ENCODE peak calls at places on chromosome 22, in four cellular contexts. B is CD8-positive, alpha-beta memory T cell; V is OCI-LY7; W is heart right ventricle. Z is an unnamed sample.

GRCh38 chr22:40759294-40759840 is 59.8 kb downstream of the SLC25A17 start:
- DNase-seq in B (no peak), V (no peak), W (no peak), Z (no peak)

GRCh38 chr22:24107668-24108067 is 73.6 kb upstream of the SUSD2 start:
- DNase-seq in B (no peak), V (no peak), W (peak; percentile 83), Z (peak; percentile 3)

GRCh38 chr22:20724676-20725454 is 49.0 kb upstream of the SERPIND1 start:
- DNase-seq in B (no peak), V (no peak), W (no peak), Z (no peak)

GRCh38 chr22:20298803-20299735 is 20.8 kb downstream of the DGCR6L start:
- DNase-seq in B (peak; percentile 87), V (peak; percentile 78), W (peak; percentile 86), Z (peak; percentile 92)

GRCh38 chr22:40668611-40669390 is 10.5 kb upstream of the MCHR1 start:
- DNase-seq in B (no peak), V (no peak), W (no peak), Z (no peak)

GRCh38 chr22:40029189-40029890 is 34.6 kb downstream of the FAM83F start:
- DNase-seq in B (no peak), V (no peak), W (no peak), Z (no peak)

GRCh38 chr22:20799449-20799848 is 25.5 kb downstream of the SERPIND1 start:
- DNase-seq in B (no peak), V (no peak), W (no peak), Z (no peak)

GRCh38 chr22:41815716-41816115 is 15.2 kb downstream of the CCDC134 start:
- DNase-seq in B (no peak), V (no peak), W (no peak), Z (no peak)

GRCh38 chr22:21568207-21569075 is 927 bp downstream of the UBE2L3 start:
- DNase-seq in B (no peak), V (peak; percentile 65), W (no peak), Z (no peak)

GRCh38 chr22:20437253-20438065 is at the start of gene SCARF2:
- DNase-seq in B (no peak), V (no peak), W (peak; percentile 72), Z (no peak)

GRCh38 chr22:24500251-24500820 is 5.2 kb downstream of the UPB1 start:
- DNase-seq in B (no peak), V (no peak), W (no peak), Z (no peak)

GRCh38 chr22:37020192-37020479 is 594 bp downstream of the MPST start:
- DNase-seq in B (no peak), V (peak; percentile 36), W (no peak), Z (no peak)

GRCh38 chr22:32836286-32836859 is 34.9 kb downstream of the TIMP3 start:
- DNase-seq in B (no peak), V (peak; percentile 23), W (no peak), Z (peak; percentile 6)

GRCh38 chr22:40922484-40923303 is 28.5 kb upstream of the RBX1 start:
- DNase-seq in B (peak; percentile 61), V (peak; percentile 74), W (no peak), Z (peak; percentile 69)

GRCh38 chr22:36423461-36424404 is 36.0 kb upstream of the MYH9 start:
- DNase-seq in B (no peak), V (no peak), W (no peak), Z (no peak)

GRCh38 chr22:27719033-27719341 is 82.6 kb downstream of the MN1 start:
- DNase-seq in B (no peak), V (no peak), W (no peak), Z (no peak)

GRCh38 chr22:27718186-27719032 is 83.1 kb downstream of the MN1 start:
- DNase-seq in B (no peak), V (no peak), W (peak; percentile 66), Z (no peak)

GRCh38 chr22:27719535-27720227 is 81.9 kb downstream of the MN1 start:
- DNase-seq in B (no peak), V (peak; percentile 8), W (no peak), Z (no peak)

GRCh38 chr22:27723150-27723549 is 78.4 kb downstream of the MN1 start:
- DNase-seq in B (no peak), V (no peak), W (no peak), Z (no peak)

GRCh38 chr22:27720860-27721259 is 80.7 kb downstream of the MN1 start:
- DNase-seq in B (no peak), V (no peak), W (no peak), Z (no peak)
- H3K27ac ChIP-seq in B (no peak overlapping the region), V (no peak overlapping the region), W (no peak overlapping the region), Z (no peak overlapping the region)

GRCh38 chr22:44406581-44407403 is 91.2 kb downstream of the RTL6 start:
- DNase-seq in B (no peak), V (no peak), W (no peak), Z (no peak)

GRCh38 chr22:44405661-44406060 is 92.4 kb downstream of the RTL6 start:
- DNase-seq in B (no peak), V (no peak), W (no peak), Z (no peak)

GRCh38 chr22:44409211-44409648 is 88.8 kb downstream of the RTL6 start:
- DNase-seq in B (no peak), V (no peak), W (no peak), Z (no peak)

GRCh38 chr22:44408227-44409192 is 89.5 kb downstream of the RTL6 start:
- DNase-seq in B (no peak), V (no peak), W (no peak), Z (no peak)

GRCh38 chr22:44407404-44408226 is 90.4 kb downstream of the RTL6 start:
- DNase-seq in B (no peak), V (no peak), W (no peak), Z (no peak)
- H3K36me3 ChIP-seq in B (no peaks in the 10 kb centered on the region), V (no peaks in the 10 kb centered on the region), W (no peaks in the 10 kb centered on the region), Z (no peaks in the 10 kb centered on the region)

GRCh38 chr22:38272373-38273134 is at the start of gene TMEM184B:
- DNase-seq in B (peak; percentile 85), V (peak; percentile 83), W (peak; percentile 84), Z (peak; percentile 90)
- H3K4me1 ChIP-seq in B (peaks cover 31% of the 10 kb centered on the region), V (peaks cover 75% of the 10 kb centered on the region), W (peaks cover 39% of the 10 kb centered on the region), Z (peaks cover 29% of the 10 kb centered on the region)

DNA sequence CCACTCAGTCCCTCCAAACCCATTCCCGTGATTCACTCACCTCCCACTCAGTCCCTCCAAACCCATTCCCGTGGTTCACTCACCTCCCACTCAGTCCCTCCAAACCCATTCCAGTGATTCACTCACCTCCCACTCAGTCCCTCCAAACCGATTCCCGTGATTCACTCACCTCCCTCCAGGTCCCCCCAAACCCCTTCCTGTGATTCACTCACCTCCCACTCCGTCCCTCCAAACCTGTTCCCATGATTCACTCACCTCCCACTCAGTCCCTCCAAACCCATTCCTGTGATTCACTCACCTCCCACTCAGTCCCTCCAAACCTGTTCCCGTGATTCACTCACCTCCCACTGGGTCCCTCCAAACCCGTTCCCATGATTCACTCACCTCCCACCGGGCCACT is 639.6 kb downstream of the BRD1 start:
- DNase-seq in B (no peak), V (no peak), W (no peak), Z (no peak)
- H3K27ac ChIP-seq in B (no peak overlapping the region), V (no peak overlapping the region), W (no peak overlapping the region), Z (no peak overlapping the region)

DNA sequence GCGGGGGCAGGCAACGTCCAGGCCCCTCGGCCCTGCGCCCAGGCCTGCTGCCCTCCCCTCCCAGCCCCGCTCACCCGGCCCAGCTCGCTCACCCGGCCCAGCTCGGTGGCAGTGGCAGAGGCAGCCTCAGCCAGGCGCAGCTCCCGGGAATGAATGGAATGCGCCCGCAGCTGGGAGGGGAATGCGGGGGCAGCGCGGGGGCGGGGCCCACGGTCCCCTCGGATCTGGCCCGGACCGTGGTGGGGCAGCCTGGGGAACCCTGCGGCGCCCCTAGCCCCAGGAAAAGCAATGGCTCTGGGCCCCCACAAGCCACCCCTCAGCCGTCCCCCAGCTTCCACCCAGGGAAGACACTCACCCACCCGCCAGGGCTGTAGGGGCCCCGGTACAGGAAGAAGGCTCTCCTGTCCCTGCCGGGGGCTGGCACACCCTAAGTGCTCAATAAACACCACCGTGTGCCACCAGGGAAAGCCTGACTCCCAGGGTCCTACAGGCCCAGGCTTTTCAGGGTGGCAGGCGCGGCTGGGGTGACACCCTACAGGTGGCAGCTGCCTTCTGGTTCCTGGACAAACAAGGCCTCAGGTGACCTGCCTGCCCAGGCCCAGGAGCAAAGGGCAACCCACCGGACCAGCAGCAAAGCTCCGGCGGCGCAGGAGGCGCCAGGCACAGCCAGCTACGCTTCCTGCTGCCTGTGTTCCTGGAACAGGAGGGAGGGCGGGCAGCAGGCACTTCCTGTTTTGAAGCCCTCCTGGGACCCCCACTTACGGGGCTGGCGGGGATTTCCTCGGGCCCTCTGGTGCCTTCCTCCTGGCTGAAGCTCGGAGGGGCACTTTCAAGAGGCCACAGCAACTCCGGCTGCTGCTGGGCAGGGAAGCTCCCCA is 13.8 kb downstream of the PLXNB2 start:
- DNase-seq in B (peak; percentile 30), V (peak; percentile 65), W (peak; percentile 71), Z (no peak)
- H3K36me3 ChIP-seq in B (no peaks in the 10 kb centered on the region), V (no peaks in the 10 kb centered on the region), W (peaks cover 24% of the 10 kb centered on the region), Z (no peaks in the 10 kb centered on the region)

DNA sequence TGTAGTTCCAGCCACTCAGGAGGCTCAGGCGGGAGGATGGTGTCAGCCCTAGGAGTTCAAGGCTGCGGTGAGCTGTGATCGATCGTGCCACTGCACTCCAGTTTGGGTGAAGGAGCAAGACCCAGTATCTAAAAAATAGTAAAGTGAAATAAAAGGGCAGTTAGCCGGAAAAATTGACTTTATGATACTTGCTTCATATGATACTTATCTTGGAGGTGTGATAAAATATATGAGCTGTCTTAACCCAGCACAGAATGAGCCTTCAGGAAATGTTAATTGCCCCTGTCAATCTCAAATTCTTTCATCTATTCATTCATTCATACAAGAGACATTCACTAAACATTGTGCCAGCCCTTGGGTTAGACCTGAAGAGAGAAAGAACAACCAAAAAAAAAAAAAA is 454.4 kb downstream of the MIAT start:
- DNase-seq in B (no peak), V (no peak), W (no peak), Z (no peak)
- H3K4me1 ChIP-seq in B (no peaks in the 10 kb centered on the region), V (no peaks in the 10 kb centered on the region), W (peaks cover 13% of the 10 kb centered on the region), Z (no peaks in the 10 kb centered on the region)

GRCh38 chr22:31289335-31289734 is 3.0 kb downstream of the PIK3IP1 start:
- DNase-seq in B (no peak), V (peak; percentile 42), W (no peak), Z (no peak)

GRCh38 chr22:31291403-31291715 is 929 bp downstream of the PIK3IP1 start:
- DNase-seq in B (peak; percentile 47), V (no peak), W (no peak), Z (no peak)

GRCh38 chr22:31291716-31292644 is at the start of gene PIK3IP1:
- DNase-seq in B (peak; percentile 90), V (peak; percentile 94), W (peak; percentile 83), Z (peak; percentile 89)

GRCh38 chr22:31288496-31289235 is 3.6 kb downstream of the PIK3IP1 start:
- DNase-seq in B (no peak), V (peak; percentile 59), W (no peak), Z (no peak)

GRCh38 chr22:31290494-31291402 is 1.5 kb downstream of the PIK3IP1 start:
- DNase-seq in B (peak; percentile 98), V (peak; percentile 94), W (peak; percentile 94), Z (peak; percentile 98)
- H3K27ac ChIP-seq in B (peak overlapping the region; percentile 98), V (peak overlapping the region; percentile 88), W (peak overlapping the region; percentile 95), Z (peak overlapping the region; percentile 100)

GRCh38 chr22:29342577-29343312 is 27.2 kb upstream of the RASL10A start:
- DNase-seq in B (no peak), V (no peak), W (no peak), Z (no peak)
- H3K36me3 ChIP-seq in B (peaks cover 49% of the 10 kb centered on the region), V (peaks cover 100% of the 10 kb centered on the region), W (peaks cover 90% of the 10 kb centered on the region), Z (peaks cover 87% of the 10 kb centered on the region)

Z was measured in naive thymus-derived CD4-positive, alpha-beta T cell.